ENCODE peak calls at places on chromosome 7, in five cellular contexts. Q is mesenchymal stem cell, V is left cardiac atrium, I is WERI-Rb-1, E is HuH-7. F is an unnamed sample.

GRCh38 chr7:86920154-86920553 is 139.3 kb downstream of the ELAPOR2 start:
- DNase-seq in Q (no peak), V (no peak), I (no peak), E (no peak), F (no peak)

GRCh38 chr7:27170936-27171635 is 3.0 kb downstream of the HOXA10 start:
- DNase-seq in Q (peak; percentile 52), V (peak; percentile 14), I (no peak), E (no peak), F (peak; percentile 2)

GRCh38 chr7:23020742-23021401 is 6.9 kb upstream of the HYCC1 start:
- DNase-seq in Q (peak; percentile 70), V (peak; percentile 64), I (no peak), E (no peak), F (no peak)

GRCh38 chr7:773622-773915 is 46.5 kb upstream of the PRKAR1B start:
- DNase-seq in Q (no peak), V (no peak), I (no peak), E (no peak), F (no peak)

GRCh38 chr7:32496052-32496813 is 944 bp downstream of the AVL9 start:
- DNase-seq in Q (peak; percentile 35), V (no peak), I (no peak), E (peak; percentile 25), F (no peak)

GRCh38 chr7:128783143-128783799 is 7.7 kb upstream of the OPN1SW start:
- DNase-seq in Q (peak; percentile 92), V (peak; percentile 71), I (no peak), E (no peak), F (peak; percentile 91)

GRCh38 chr7:138542183-138542582 is 82.1 kb downstream of the TRIM24 start:
- DNase-seq in Q (no peak), V (no peak), I (no peak), E (no peak), F (no peak)

GRCh38 chr7:101878938-101879337 is 61.5 kb downstream of the CUX1 start:
- DNase-seq in Q (no peak), V (no peak), I (no peak), E (no peak), F (no peak)

GRCh38 chr7:149714910-149715471 is 58.4 kb downstream of the ZNF467 start:
- DNase-seq in Q (peak; percentile 33), V (no peak), I (no peak), E (peak; percentile 43), F (no peak)

F was measured in BE2C.